ENCODE peak calls at places on chromosomes 6 and 20, in eight cellular contexts. V, Q, S, B, I, U, A and F are unnamed samples.

GRCh38 chr20:12112665-12113064 is 195.0 kb downstream of the BTBD3 start:
- DNase-seq in B (no peak), V (no peak), Q (no peak), I (no peak), A (no peak), S (no peak), U (no peak), F (no peak)

GRCh38 chr6:31115941-31116560 is 1.5 kb downstream of the PSORS1C1 start:
- DNase-seq in Q (no peak), V (no peak), S (no peak), U (no peak), A (no peak), B (no peak), I (no peak), F (no peak)

GRCh38 chr6:103268335-103268734 is 1591.4 kb downstream of the HACE1 start:
- DNase-seq in I (no peak), A (no peak), S (no peak), U (no peak), Q (no peak), B (no peak), V (no peak), F (no peak)

GRCh38 chr6:31513456-31514165 is 15.2 kb upstream of the MCCD1 start:
- DNase-seq in I (no peak), V (peak; percentile 32), U (no peak), A (no peak), Q (no peak), S (no peak), B (no peak), F (no peak)

GRCh38 chr6:127406122-127406521 is 53.1 kb downstream of the KIAA0408 start:
- DNase-seq in U (no peak), V (no peak), Q (no peak), B (no peak), S (no peak), A (no peak), I (no peak), F (no peak)

GRCh38 chr20:10316582-10316981 is 98.0 kb downstream of the SNAP25 start:
- DNase-seq in Q (no peak), U (peak; percentile 19), B (no peak), I (no peak), S (no peak), A (no peak), V (no peak), F (peak; percentile 75)

GRCh38 chr20:57199656-57200405 is 66.6 kb downstream of the BMP7 start:
- DNase-seq in V (no peak), B (no peak), U (no peak), A (no peak), Q (no peak), S (no peak), I (no peak), F (no peak)

GRCh38 chr6:138817799-138818198 is 21.9 kb downstream of the ECT2L start:
- DNase-seq in U (peak; percentile 88), I (no peak), S (peak; percentile 71), V (peak; percentile 88), A (no peak), B (peak; percentile 82), Q (no peak), F (no peak)

GRCh38 chr6:31407699-31408098 is 4.3 kb downstream of the MICA start:
- DNase-seq in S (no peak), A (no peak), I (no peak), U (no peak), V (peak; percentile 79), B (no peak), Q (no peak), F (no peak)

GRCh38 chr6:118724211-118724610 is 72.8 kb upstream of the CEP85L start:
- DNase-seq in S (no peak), Q (no peak), B (no peak), U (no peak), V (peak; percentile 66), I (no peak), A (no peak), F (no peak)

GRCh38 chr6:4638641-4639040 is 137.6 kb upstream of the CDYL start:
- DNase-seq in I (no peak), V (no peak), S (no peak), Q (no peak), U (no peak), A (no peak), B (no peak), F (no peak)

GRCh38 chr6:97047473-97048201 is 123.1 kb downstream of the KLHL32 start:
- DNase-seq in I (no peak), V (no peak), U (no peak), A (no peak), Q (no peak), B (no peak), S (no peak), F (no peak)

GRCh38 chr6:10309826-10310405 is 105.0 kb downstream of the TFAP2A start:
- DNase-seq in Q (no peak), A (no peak), V (peak; percentile 41), S (peak; percentile 48), U (no peak), I (no peak), B (no peak), F (no peak)

GRCh38 chr6:40098774-40099173 is 164.5 kb upstream of the MOCS1 start:
- DNase-seq in V (no peak), Q (no peak), I (no peak), S (no peak), A (no peak), B (no peak), U (no peak), F (no peak)

GRCh38 chr6:39091163-39091562 is 23.8 kb downstream of the SAYSD1 start:
- DNase-seq in Q (no peak), I (no peak), S (no peak), B (no peak), U (no peak), V (no peak), A (no peak), F (no peak)

GRCh38 chr20:63553933-63554290 is at the start of gene FNDC11:
- DNase-seq in I (peak; percentile 68), V (no peak), S (peak; percentile 87), A (peak; percentile 35), Q (peak; percentile 26), U (peak; percentile 80), B (no peak), F (peak; percentile 41)

GRCh38 chr6:167338551-167339117 is 13.7 kb downstream of the TTLL2 start:
- DNase-seq in U (no peak), V (no peak), Q (no peak), A (no peak), I (no peak), B (no peak), S (no peak), F (no peak)
- H3K9me3 ChIP-seq in U (no peaks in the 10 kb centered on the region), V (peaks cover 4% of the 10 kb centered on the region), Q (no peaks in the 10 kb centered on the region), A (no peaks in the 10 kb centered on the region), I (no peaks in the 10 kb centered on the region), B (no peaks in the 10 kb centered on the region), S (no peaks in the 10 kb centered on the region), F (no peaks in the 10 kb centered on the region)

DNA sequence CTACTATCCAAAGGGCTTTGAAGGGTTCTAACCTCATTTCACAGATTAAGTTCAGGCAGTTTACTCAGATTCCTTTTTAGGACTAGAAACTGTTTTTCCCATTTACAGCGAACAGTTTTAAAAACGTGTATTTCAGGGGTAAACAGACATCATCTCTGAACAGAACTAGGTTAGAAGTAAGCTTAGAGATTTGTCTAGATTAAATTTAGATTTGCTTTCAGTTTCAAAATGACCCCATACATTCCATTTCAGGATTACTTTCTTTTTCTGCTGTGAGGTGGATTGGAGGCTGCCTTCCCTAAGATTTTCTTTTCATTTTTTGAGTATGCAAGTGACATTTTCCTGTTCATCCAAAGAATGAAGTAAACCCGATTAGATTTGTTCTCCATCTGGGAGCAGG is 747.3 kb downstream of the KHDRBS2 start:
- DNase-seq in Q (no peak), I (no peak), V (no peak), S (no peak), U (no peak), A (no peak), B (no peak), F (no peak)
- H3K9me3 ChIP-seq in Q (peaks cover 11% of the 10 kb centered on the region), I (no peaks in the 10 kb centered on the region), V (no peaks in the 10 kb centered on the region), S (no peaks in the 10 kb centered on the region), U (no peaks in the 10 kb centered on the region), A (no peaks in the 10 kb centered on the region), B (peaks cover 40% of the 10 kb centered on the region), F (no peaks in the 10 kb centered on the region)

DNA sequence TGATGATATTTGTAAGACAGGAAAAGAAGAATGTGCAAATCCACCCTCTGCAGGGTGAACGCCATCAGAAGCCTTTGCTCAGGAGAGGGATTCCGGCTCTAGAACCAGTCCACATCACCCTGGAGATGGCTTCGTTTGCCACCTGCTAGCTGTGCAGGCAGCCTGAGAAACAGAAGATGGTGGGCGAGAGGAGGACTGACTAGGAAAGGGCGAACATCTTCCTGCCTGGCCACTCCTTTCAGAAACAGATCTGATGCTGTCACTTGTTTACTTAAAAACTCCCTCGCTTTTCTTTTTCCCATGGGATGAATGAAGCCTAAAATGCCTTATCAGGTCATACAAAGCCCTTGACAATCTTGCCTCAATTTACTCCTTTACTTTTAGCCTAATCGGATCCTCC is 1.2 kb downstream of the PTPRA start:
- DNase-seq in I (no peak), U (no peak), S (peak; percentile 20), A (no peak), Q (no peak), B (no peak), V (no peak), F (no peak)
- H3K9me3 ChIP-seq in I (no peaks in the 10 kb centered on the region), U (no peaks in the 10 kb centered on the region), S (no peaks in the 10 kb centered on the region), A (no peaks in the 10 kb centered on the region), Q (no peaks in the 10 kb centered on the region), B (no peaks in the 10 kb centered on the region), V (no peaks in the 10 kb centered on the region), F (no peaks in the 10 kb centered on the region)

DNA sequence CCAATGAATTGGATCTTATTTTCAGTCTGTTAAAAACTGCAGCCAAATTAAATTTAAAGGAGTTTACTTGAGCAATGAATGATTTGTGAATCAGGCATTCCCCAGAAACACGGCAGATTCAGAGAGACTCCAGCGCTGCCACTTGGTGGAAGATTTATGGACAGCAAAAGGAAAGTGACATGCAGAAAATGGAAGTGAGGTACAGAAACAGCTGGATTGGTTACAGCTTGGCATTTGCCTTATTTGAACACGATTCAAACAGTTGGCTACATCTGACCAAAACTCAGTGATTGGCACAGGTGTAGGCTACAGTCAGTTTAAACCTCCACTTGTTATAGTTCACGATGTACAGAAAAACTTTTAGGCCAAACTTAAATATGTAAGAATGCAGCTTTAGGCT is 257.6 kb upstream of the IMPG1 start:
- DNase-seq in I (no peak), S (no peak), B (no peak), A (no peak), U (no peak), Q (no peak), V (no peak), F (no peak)
- H3K9me3 ChIP-seq in I (no peaks in the 10 kb centered on the region), S (no peaks in the 10 kb centered on the region), B (peaks cover 18% of the 10 kb centered on the region), A (no peaks in the 10 kb centered on the region), U (no peaks in the 10 kb centered on the region), Q (peaks cover 5% of the 10 kb centered on the region), V (no peaks in the 10 kb centered on the region), F (no peaks in the 10 kb centered on the region)

DNA sequence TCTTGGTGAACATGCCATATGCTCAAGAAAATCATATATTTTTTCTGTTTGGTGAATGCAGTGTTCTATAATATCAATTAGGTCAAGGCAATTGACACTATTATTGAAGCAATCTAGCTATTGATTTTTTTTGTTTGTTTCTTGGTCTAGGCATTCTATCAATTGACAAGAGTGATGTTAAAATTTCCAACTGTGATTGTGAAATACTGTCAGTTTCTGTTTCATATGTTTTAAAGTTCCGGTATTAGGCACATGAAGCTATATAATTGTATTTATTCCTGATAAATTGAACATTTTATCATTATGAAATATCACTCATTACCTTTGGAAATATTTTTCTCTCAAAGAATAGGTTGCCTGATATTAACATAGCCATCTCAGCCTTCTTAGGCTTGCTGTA is 653.4 kb downstream of the HDGFL1 start:
- DNase-seq in U (no peak), I (no peak), S (no peak), Q (no peak), B (no peak), V (no peak), A (no peak), F (no peak)
- H3K9me3 ChIP-seq in U (no peaks in the 10 kb centered on the region), I (no peaks in the 10 kb centered on the region), S (no peaks in the 10 kb centered on the region), Q (no peaks in the 10 kb centered on the region), B (peaks cover 17% of the 10 kb centered on the region), V (no peaks in the 10 kb centered on the region), A (no peaks in the 10 kb centered on the region), F (no peaks in the 10 kb centered on the region)

GRCh38 chr20:39904713-39905112 is 784.3 kb downstream of the MAFB start:
- DNase-seq in S (no peak), V (no peak), I (no peak), U (no peak), B (no peak), A (no peak), Q (no peak), F (no peak)
- H3K9me3 ChIP-seq in S (no peaks in the 10 kb centered on the region), V (no peaks in the 10 kb centered on the region), I (no peaks in the 10 kb centered on the region), U (no peaks in the 10 kb centered on the region), B (peaks cover 2% of the 10 kb centered on the region), A (no peaks in the 10 kb centered on the region), Q (no peaks in the 10 kb centered on the region), F (no peaks in the 10 kb centered on the region)